ENCODE peak calls at places on chromosome 11, in five cellular contexts. One of them, this sample, is unnamed.

GRCh38 chr11:47917643-47918369 is 62.6 kb upstream of the PTPRJ start:
- DNase-seq in colonic mucosa: peak; percentile 70
- DNase-seq in cardiac fibroblast: peak; percentile 100
- DNase-seq in fibroblast of lung: peak; percentile 99
- DNase-seq in brain microvascular endothelial cell: peak; percentile 59
- DNase-seq in this sample: no peak

GRCh38 chr11:2206291-2206690 is 34.7 kb upstream of the TH start:
- DNase-seq in colonic mucosa: peak; percentile 20
- DNase-seq in fibroblast of lung: no peak
- DNase-seq in cardiac fibroblast: no peak
- DNase-seq in brain microvascular endothelial cell: no peak
- DNase-seq in this sample: no peak

GRCh38 chr11:114088216-114088615 is 28.7 kb downstream of the ZBTB16 start:
- DNase-seq in cardiac fibroblast: no peak
- DNase-seq in colonic mucosa: no peak
- DNase-seq in fibroblast of lung: no peak
- DNase-seq in brain microvascular endothelial cell: no peak
- DNase-seq in this sample: no peak

GRCh38 chr11:126405906-126406305 is 50.4 kb downstream of the ST3GAL4 start:
- DNase-seq in cardiac fibroblast: no peak
- DNase-seq in brain microvascular endothelial cell: no peak
- DNase-seq in colonic mucosa: peak; percentile 83
- DNase-seq in fibroblast of lung: no peak
- DNase-seq in this sample: no peak

GRCh38 chr11:128598096-128598495 is 10.7 kb upstream of the ETS1 start:
- DNase-seq in brain microvascular endothelial cell: no peak
- DNase-seq in cardiac fibroblast: no peak
- DNase-seq in fibroblast of lung: no peak
- DNase-seq in colonic mucosa: no peak
- DNase-seq in this sample: no peak

GRCh38 chr11:43941257-43941879 is 1.1 kb upstream of the C11orf96 start:
- DNase-seq in colonic mucosa: no peak
- DNase-seq in cardiac fibroblast: peak; percentile 51
- DNase-seq in brain microvascular endothelial cell: no peak
- DNase-seq in fibroblast of lung: peak; percentile 72
- DNase-seq in this sample: no peak

GRCh38 chr11:72675221-72675620 is 999 bp upstream of the PDE2A start:
- DNase-seq in brain microvascular endothelial cell: no peak
- DNase-seq in colonic mucosa: no peak
- DNase-seq in cardiac fibroblast: no peak
- DNase-seq in fibroblast of lung: no peak
- DNase-seq in this sample: no peak

GRCh38 chr11:2581931-2582435 is 117.8 kb downstream of the KCNQ1OT1 start:
- DNase-seq in cardiac fibroblast: no peak
- DNase-seq in brain microvascular endothelial cell: no peak
- DNase-seq in fibroblast of lung: no peak
- DNase-seq in colonic mucosa: no peak
- DNase-seq in this sample: no peak

GRCh38 chr11:57644748-57645715 is 4.7 kb downstream of the YPEL4 start:
- DNase-seq in cardiac fibroblast: peak; percentile 81
- DNase-seq in colonic mucosa: peak; percentile 92
- DNase-seq in fibroblast of lung: peak; percentile 77
- DNase-seq in brain microvascular endothelial cell: peak; percentile 62
- DNase-seq in this sample: peak; percentile 57

GRCh38 chr11:24585192-24585591 is 88.3 kb downstream of the LUZP2 start:
- DNase-seq in colonic mucosa: no peak
- DNase-seq in cardiac fibroblast: peak; percentile 13
- DNase-seq in brain microvascular endothelial cell: no peak
- DNase-seq in fibroblast of lung: peak; percentile 12
- DNase-seq in this sample: no peak

GRCh38 chr11:2580444-2581050 is 119.2 kb downstream of the KCNQ1OT1 start:
- DNase-seq in cardiac fibroblast: no peak
- DNase-seq in fibroblast of lung: no peak
- DNase-seq in brain microvascular endothelial cell: no peak
- DNase-seq in colonic mucosa: no peak
- DNase-seq in this sample: no peak

GRCh38 chr11:41113160-41113559 is 346.3 kb downstream of the LRRC4C start:
- DNase-seq in brain microvascular endothelial cell: no peak
- DNase-seq in colonic mucosa: no peak
- DNase-seq in cardiac fibroblast: no peak
- DNase-seq in fibroblast of lung: no peak
- DNase-seq in this sample: no peak

GRCh38 chr11:110430267-110431211 is 791 bp downstream of the FDX1 start:
- DNase-seq in fibroblast of lung: peak; percentile 50
- DNase-seq in cardiac fibroblast: peak; percentile 61
- DNase-seq in colonic mucosa: peak; percentile 75
- DNase-seq in brain microvascular endothelial cell: no peak
- DNase-seq in this sample: no peak

GRCh38 chr11:111378773-111379499 is at the start of gene POU2AF1:
- DNase-seq in fibroblast of lung: no peak
- DNase-seq in colonic mucosa: no peak
- DNase-seq in cardiac fibroblast: peak; percentile 8
- DNase-seq in brain microvascular endothelial cell: no peak
- DNase-seq in this sample: no peak

GRCh38 chr11:19727246-19727645 is 14.6 kb downstream of the NAV2 start:
- DNase-seq in colonic mucosa: no peak
- DNase-seq in fibroblast of lung: peak; percentile 76
- DNase-seq in brain microvascular endothelial cell: peak; percentile 57
- DNase-seq in cardiac fibroblast: peak; percentile 86
- DNase-seq in this sample: no peak

GRCh38 chr11:67629386-67630229 is at the start of gene NUDT8:
- DNase-seq in cardiac fibroblast: peak; percentile 82
- DNase-seq in fibroblast of lung: peak; percentile 75
- DNase-seq in brain microvascular endothelial cell: peak; percentile 54
- DNase-seq in colonic mucosa: peak; percentile 89
- DNase-seq in this sample: peak; percentile 61
- TF ChIP-seq CTCF in cardiac fibroblast: peak; percentile 83
- TF ChIP-seq CTCF in fibroblast of lung: peak; percentile 77
- TF ChIP-seq CTCF in brain microvascular endothelial cell: peak; percentile 84
- TF ChIP-seq CTCF in colonic mucosa: peak; percentile 92
- TF ChIP-seq CTCF in this sample: peak; percentile 97

GRCh38 chr11:62245271-62245753 is 3.3 kb downstream of the SCGB1D2 start:
- DNase-seq in fibroblast of lung: peak; percentile 14
- DNase-seq in cardiac fibroblast: peak; percentile 40
- DNase-seq in colonic mucosa: peak; percentile 19
- DNase-seq in brain microvascular endothelial cell: peak; percentile 27
- DNase-seq in this sample: peak; percentile 4
- TF ChIP-seq CTCF in fibroblast of lung: peak; percentile 18
- TF ChIP-seq CTCF in cardiac fibroblast: peak; percentile 43
- TF ChIP-seq CTCF in colonic mucosa: no peak
- TF ChIP-seq CTCF in brain microvascular endothelial cell: peak; percentile 46
- TF ChIP-seq CTCF in this sample: peak; percentile 8

DNA sequence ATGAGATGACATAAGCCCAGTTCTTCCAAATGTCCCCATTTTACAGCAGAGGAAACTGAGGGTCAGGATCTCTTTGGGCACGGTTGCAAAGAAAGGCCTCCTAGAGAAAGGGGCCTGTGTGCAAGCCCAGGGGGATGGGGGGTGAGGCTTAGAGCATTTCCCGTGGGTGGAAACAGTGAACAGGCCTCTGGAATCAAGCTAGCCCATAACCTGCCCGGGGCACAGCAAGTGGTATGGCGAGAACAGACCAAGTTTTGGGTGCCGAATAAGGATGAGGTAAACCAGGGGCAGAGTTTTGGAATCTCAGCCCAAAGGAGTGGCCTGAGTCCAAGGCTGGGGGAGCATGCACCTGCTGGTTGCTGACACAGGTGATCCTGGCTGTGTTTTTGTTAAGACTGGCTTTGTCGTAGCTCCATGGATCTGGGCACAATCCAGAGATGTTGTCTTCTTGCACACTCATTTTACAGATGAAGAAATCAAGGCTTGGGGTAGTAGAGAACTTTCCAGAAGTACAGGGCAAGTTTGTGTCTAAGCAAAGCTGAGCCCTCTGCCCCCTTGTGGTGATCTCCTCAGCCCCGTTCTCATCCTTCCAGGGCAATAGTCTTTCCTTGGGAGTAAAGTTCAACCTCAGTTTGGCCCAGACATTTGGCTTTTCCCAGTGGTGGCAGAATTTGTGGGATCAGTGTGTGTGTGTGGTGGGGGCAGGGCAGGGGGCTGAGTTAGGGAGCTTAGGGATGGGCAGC is 53.5 kb upstream of the MYEOV start:
- DNase-seq in cardiac fibroblast: peak; percentile 26
- DNase-seq in colonic mucosa: peak; percentile 63
- DNase-seq in fibroblast of lung: peak; percentile 17
- DNase-seq in brain microvascular endothelial cell: no peak
- DNase-seq in this sample: peak; percentile 8
- TF ChIP-seq CTCF in cardiac fibroblast: peak; percentile 59
- TF ChIP-seq CTCF in colonic mucosa: peak; percentile 19
- TF ChIP-seq CTCF in fibroblast of lung: peak; percentile 51
- TF ChIP-seq CTCF in brain microvascular endothelial cell: peak; percentile 70
- TF ChIP-seq CTCF in this sample: peak; percentile 70

DNA sequence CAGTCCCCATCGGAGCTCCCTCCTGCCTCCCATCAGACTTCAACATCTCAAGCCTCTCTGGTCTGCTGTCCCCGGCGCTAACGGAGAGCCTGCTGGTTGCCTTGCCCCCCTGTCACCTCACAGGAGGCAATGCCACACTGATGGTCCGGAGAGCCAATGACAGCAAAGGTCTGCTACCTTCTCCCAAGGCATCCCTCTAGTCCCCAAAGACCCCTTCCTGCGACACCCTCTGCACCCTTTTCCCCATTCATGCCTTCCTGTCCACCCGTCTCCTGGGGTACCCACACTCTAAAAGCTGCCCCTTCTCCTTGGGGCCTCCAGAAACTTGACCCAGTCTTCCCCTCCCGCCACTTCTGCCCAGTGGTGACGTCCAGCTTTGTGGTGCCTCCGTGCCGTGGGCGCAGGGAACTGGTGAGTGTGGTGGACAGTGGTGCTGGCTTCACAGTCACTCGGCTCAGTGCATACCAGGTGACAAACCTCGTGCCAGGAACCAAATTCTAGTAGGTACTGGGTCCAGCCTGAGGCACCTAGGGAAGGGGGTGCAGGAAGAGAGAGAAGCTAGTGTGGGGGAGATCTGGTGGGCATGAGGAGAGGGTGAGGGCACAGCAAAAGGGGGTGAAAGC is 860 bp downstream of the UPK2 start:
- DNase-seq in brain microvascular endothelial cell: no peak
- DNase-seq in colonic mucosa: no peak
- DNase-seq in fibroblast of lung: no peak
- DNase-seq in cardiac fibroblast: no peak
- DNase-seq in this sample: no peak
- TF ChIP-seq CTCF in brain microvascular endothelial cell: no peak
- TF ChIP-seq CTCF in colonic mucosa: no peak
- TF ChIP-seq CTCF in fibroblast of lung: no peak
- TF ChIP-seq CTCF in cardiac fibroblast: no peak
- TF ChIP-seq CTCF in this sample: peak; percentile 45

DNA sequence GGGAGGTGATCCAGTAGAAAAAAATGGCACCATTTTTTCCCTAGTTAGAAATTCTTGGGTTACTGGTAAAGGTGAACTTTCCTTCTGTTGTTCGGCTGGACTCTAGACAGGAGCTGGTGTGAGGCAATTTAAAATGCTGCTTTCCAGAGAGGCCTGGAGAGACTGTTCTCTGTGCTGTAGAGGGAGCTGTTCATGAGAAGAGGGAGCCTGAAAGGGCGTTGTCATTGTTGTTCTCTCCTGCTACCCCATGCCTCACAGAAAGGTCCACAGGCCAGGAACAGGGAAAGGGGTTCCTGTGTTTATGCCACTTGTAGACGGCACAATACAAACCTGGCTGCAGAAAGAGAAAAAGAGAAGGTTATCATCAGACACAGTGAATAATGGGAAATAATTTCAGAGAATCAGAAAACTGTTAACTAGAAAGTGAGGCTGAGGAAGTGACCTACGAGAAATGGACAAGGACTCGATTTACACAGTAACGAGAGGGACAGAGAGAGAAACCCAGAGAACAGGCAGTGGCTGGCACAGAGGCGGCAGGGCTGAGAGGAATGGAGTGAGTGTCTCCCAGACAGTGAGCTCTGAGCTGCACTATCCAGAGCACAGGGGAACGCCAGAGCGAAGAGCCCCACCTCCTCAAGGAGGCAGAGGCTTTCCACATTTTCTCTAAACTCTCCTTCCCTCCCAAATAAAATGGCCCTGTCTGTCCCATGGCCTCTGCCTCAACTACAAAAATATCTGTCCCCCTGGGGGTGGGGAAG is 109.2 kb downstream of the RRM1 start:
- DNase-seq in fibroblast of lung: no peak
- DNase-seq in cardiac fibroblast: no peak
- DNase-seq in brain microvascular endothelial cell: no peak
- DNase-seq in colonic mucosa: no peak
- DNase-seq in this sample: no peak
- TF ChIP-seq CTCF in fibroblast of lung: no peak
- TF ChIP-seq CTCF in cardiac fibroblast: no peak
- TF ChIP-seq CTCF in brain microvascular endothelial cell: peak; percentile 8
- TF ChIP-seq CTCF in colonic mucosa: no peak
- TF ChIP-seq CTCF in this sample: peak; percentile 17

GRCh38 chr11:88117281-88117858 is 57.9 kb downstream of the RAB38 start:
- DNase-seq in fibroblast of lung: no peak
- DNase-seq in colonic mucosa: no peak
- DNase-seq in brain microvascular endothelial cell: no peak
- DNase-seq in cardiac fibroblast: no peak
- DNase-seq in this sample: no peak

DNA sequence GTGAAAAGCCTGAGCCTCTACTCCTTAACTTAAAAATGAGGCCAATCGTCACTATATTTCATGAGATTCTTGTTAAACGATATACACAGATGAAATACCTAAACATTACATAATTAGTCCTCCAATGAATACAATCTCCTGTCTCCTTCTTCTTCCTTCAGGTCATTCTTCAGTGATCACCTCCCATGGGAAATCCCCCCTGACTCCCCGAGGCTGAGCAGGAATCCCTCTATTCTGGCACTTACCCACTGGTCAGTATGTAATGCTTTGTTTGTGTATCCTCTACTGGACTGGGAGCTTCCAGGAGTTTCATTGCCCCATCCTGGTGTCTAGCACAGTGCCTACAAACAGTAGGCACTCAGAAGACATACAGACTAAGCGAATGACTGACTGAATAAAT is 52.3 kb downstream of the RAB38 start:
- DNase-seq in brain microvascular endothelial cell: no peak
- DNase-seq in fibroblast of lung: no peak
- DNase-seq in colonic mucosa: no peak
- DNase-seq in cardiac fibroblast: no peak
- DNase-seq in this sample: no peak
- TF ChIP-seq CTCF in brain microvascular endothelial cell: no peak
- TF ChIP-seq CTCF in fibroblast of lung: no peak
- TF ChIP-seq CTCF in colonic mucosa: no peak
- TF ChIP-seq CTCF in cardiac fibroblast: no peak
- TF ChIP-seq CTCF in this sample: no peak

GRCh38 chr11:116715383-116715782 is 57.4 kb downstream of the BUD13 start:
- DNase-seq in cardiac fibroblast: no peak
- DNase-seq in fibroblast of lung: no peak
- DNase-seq in brain microvascular endothelial cell: no peak
- DNase-seq in colonic mucosa: no peak
- DNase-seq in this sample: no peak
- TF ChIP-seq CTCF in cardiac fibroblast: no peak
- TF ChIP-seq CTCF in fibroblast of lung: no peak
- TF ChIP-seq CTCF in brain microvascular endothelial cell: peak; percentile 5
- TF ChIP-seq CTCF in colonic mucosa: no peak
- TF ChIP-seq CTCF in this sample: peak; percentile 49

GRCh38 chr11:35619754-35620640 is 1.7 kb downstream of the FJX1 start:
- DNase-seq in fibroblast of lung: peak; percentile 25
- DNase-seq in cardiac fibroblast: no peak
- DNase-seq in brain microvascular endothelial cell: peak; percentile 49
- DNase-seq in colonic mucosa: no peak
- DNase-seq in this sample: peak; percentile 12
- TF ChIP-seq CTCF in fibroblast of lung: no peak
- TF ChIP-seq CTCF in cardiac fibroblast: peak; percentile 10
- TF ChIP-seq CTCF in brain microvascular endothelial cell: peak; percentile 36
- TF ChIP-seq CTCF in colonic mucosa: no peak
- TF ChIP-seq CTCF in this sample: peak; percentile 42

GRCh38 chr11:61816736-61817455 is at the start of gene FADS1:
- DNase-seq in cardiac fibroblast: peak; percentile 98
- DNase-seq in colonic mucosa: peak; percentile 84
- DNase-seq in brain microvascular endothelial cell: peak; percentile 80
- DNase-seq in fibroblast of lung: peak; percentile 96
- DNase-seq in this sample: peak; percentile 94
- TF ChIP-seq CTCF in cardiac fibroblast: peak; percentile 47
- TF ChIP-seq CTCF in colonic mucosa: peak; percentile 38
- TF ChIP-seq CTCF in brain microvascular endothelial cell: peak; percentile 63
- TF ChIP-seq CTCF in fibroblast of lung: peak; percentile 49
- TF ChIP-seq CTCF in this sample: peak; percentile 84